ENCODE peak calls at places on chromosomes 1 and 21, in nine cellular contexts. X is activated T-cell treated with anti-CD3 and anti-CD28 coated beads for 1 hour, B is cardiac fibroblast, Q is C1 segment of cervical spinal cord, W is GM13977, K is mesendoderm, O is stomach, D is heart right ventricle, J is Peyer's patch. Z is an unnamed sample.
A peak's percentile ranks its signal among the peaks of the same experiment; 100 is the strongest.

GRCh38 chr1:234721476-234722266 is 111.7 kb upstream of the IRF2BP2 start:
- DNase-seq in B (peak; percentile 91), K (no peak), W (no peak), X (no peak), Q (no peak), J (no peak), O (peak; percentile 78), D (peak; percentile 53), Z (peak; percentile 92)

GRCh38 chr21:36035381-36035791 is 24.9 kb downstream of the SETD4 start:
- DNase-seq in J (no peak), O (peak; percentile 32), D (no peak), Q (no peak), W (no peak), B (no peak), X (no peak), K (peak; percentile 78), Z (no peak)

GRCh38 chr21:45554477-45555175 is 12.4 kb upstream of the SLC19A1 start:
- DNase-seq in W (peak; percentile 94), D (peak; percentile 90), O (peak; percentile 86), B (peak; percentile 71), K (peak; percentile 51), X (peak; percentile 93), J (peak; percentile 94), Q (peak; percentile 83), Z (peak; percentile 33)

GRCh38 chr1:209529233-209529632 is 54.3 kb upstream of the CAMK1G start:
- DNase-seq in B (no peak), W (no peak), D (no peak), X (no peak), Q (no peak), K (no peak), O (no peak), J (no peak), Z (no peak)

GRCh38 chr1:201149400-201149799 is 4.9 kb downstream of the TMEM9 start:
- DNase-seq in B (peak; percentile 53), O (no peak), J (no peak), Q (no peak), D (no peak), W (peak; percentile 63), K (peak; percentile 67), X (no peak), Z (peak; percentile 6)

GRCh38 chr1:229880271-229881170 is 186.5 kb upstream of the GALNT2 start:
- DNase-seq in J (no peak), Q (no peak), X (no peak), O (no peak), W (no peak), K (no peak), D (no peak), B (no peak), Z (no peak)

GRCh38 chr1:103275725-103276124 is 167.4 kb upstream of the COL11A1 start:
- DNase-seq in W (no peak), D (no peak), J (no peak), X (no peak), K (no peak), B (no peak), O (no peak), Q (no peak), Z (no peak)

GRCh38 chr1:183019860-183020259 is 3.4 kb upstream of the LAMC1 start:
- DNase-seq in J (no peak), X (no peak), K (peak; percentile 65), B (peak; percentile 61), Q (no peak), O (peak; percentile 70), W (no peak), D (no peak), Z (no peak)

GRCh38 chr1:68623700-68624099 is 126.8 kb upstream of the DEPDC1 start:
- DNase-seq in O (no peak), D (peak; percentile 25), K (no peak), Q (no peak), W (no peak), B (peak; percentile 1), J (no peak), X (no peak), Z (no peak)

GRCh38 chr1:206556748-206557635 is 49.7 kb downstream of the RASSF5 start:
- DNase-seq in J (peak; percentile 97), W (peak; percentile 70), B (peak; percentile 22), K (peak; percentile 66), D (peak; percentile 83), X (peak; percentile 81), O (peak; percentile 82), Q (peak; percentile 74), Z (no peak)

GRCh38 chr1:243716901-243717300 is 133.1 kb downstream of the AKT3 start:
- DNase-seq in X (no peak), Q (no peak), W (no peak), O (no peak), B (peak; percentile 22), J (no peak), D (no peak), K (peak; percentile 56), Z (no peak)